ENCODE peak calls at places on chromosome 17, in eight cellular contexts. One of them, this sample, is unnamed.

GRCh38 chr17:75241502-75241901 is 19.9 kb downstream of the GGA3 start:
- DNase-seq in K562: no peak
- DNase-seq in WTC11: no peak
- DNase-seq in Calu3: no peak
- DNase-seq in left ventricle myocardium inferior: no peak
- DNase-seq in cardiac muscle cell: no peak
- DNase-seq in AG09309: no peak
- DNase-seq in left lung: no peak
- DNase-seq in this sample: no peak

GRCh38 chr17:46024590-46024989 is 25.5 kb downstream of the STH start:
- DNase-seq in left lung: no peak
- DNase-seq in left ventricle myocardium inferior: no peak
- DNase-seq in cardiac muscle cell: no peak
- DNase-seq in AG09309: no peak
- DNase-seq in K562: no peak
- DNase-seq in WTC11: no peak
- DNase-seq in Calu3: no peak
- DNase-seq in this sample: no peak

GRCh38 chr17:53722407-53722806 is 100.3 kb upstream of the KIF2B start:
- DNase-seq in K562: no peak
- DNase-seq in left ventricle myocardium inferior: no peak
- DNase-seq in left lung: no peak
- DNase-seq in Calu3: peak; percentile 49
- DNase-seq in AG09309: peak; percentile 77
- DNase-seq in WTC11: no peak
- DNase-seq in cardiac muscle cell: no peak
- DNase-seq in this sample: no peak

GRCh38 chr17:2023692-2024571 is 1.2 kb downstream of the RTN4RL1 start:
- DNase-seq in AG09309: no peak
- DNase-seq in Calu3: peak; percentile 16
- DNase-seq in left ventricle myocardium inferior: no peak
- DNase-seq in K562: peak; percentile 37
- DNase-seq in cardiac muscle cell: peak; percentile 60
- DNase-seq in WTC11: peak; percentile 86
- DNase-seq in left lung: peak; percentile 83
- DNase-seq in this sample: peak; percentile 59

GRCh38 chr17:73231363-73231762 is 30.3 kb downstream of the CPSF4L start:
- DNase-seq in K562: peak; percentile 50
- DNase-seq in left lung: no peak
- DNase-seq in cardiac muscle cell: peak; percentile 41
- DNase-seq in Calu3: no peak
- DNase-seq in left ventricle myocardium inferior: no peak
- DNase-seq in WTC11: no peak
- DNase-seq in AG09309: no peak
- DNase-seq in this sample: peak; percentile 14

GRCh38 chr17:49817993-49818392 is 29.5 kb downstream of the KAT7 start:
- DNase-seq in AG09309: no peak
- DNase-seq in K562: no peak
- DNase-seq in left ventricle myocardium inferior: no peak
- DNase-seq in cardiac muscle cell: no peak
- DNase-seq in Calu3: no peak
- DNase-seq in WTC11: no peak
- DNase-seq in left lung: no peak
- DNase-seq in this sample: no peak

GRCh38 chr17:31537558-31537957 is 146.1 kb downstream of the RAB11FIP4 start:
- DNase-seq in AG09309: no peak
- DNase-seq in left lung: no peak
- DNase-seq in WTC11: no peak
- DNase-seq in K562: no peak
- DNase-seq in Calu3: no peak
- DNase-seq in cardiac muscle cell: no peak
- DNase-seq in left ventricle myocardium inferior: no peak
- DNase-seq in this sample: no peak

GRCh38 chr17:9470171-9470570 is 105.4 kb downstream of the STX8 start:
- DNase-seq in cardiac muscle cell: no peak
- DNase-seq in AG09309: no peak
- DNase-seq in K562: no peak
- DNase-seq in left ventricle myocardium inferior: no peak
- DNase-seq in WTC11: no peak
- DNase-seq in left lung: no peak
- DNase-seq in Calu3: no peak
- DNase-seq in this sample: no peak

GRCh38 chr17:38883592-38884526 is 14.0 kb downstream of the LASP1 start:
- DNase-seq in AG09309: no peak
- DNase-seq in WTC11: no peak
- DNase-seq in K562: no peak
- DNase-seq in left lung: peak; percentile 47
- DNase-seq in Calu3: no peak
- DNase-seq in left ventricle myocardium inferior: no peak
- DNase-seq in cardiac muscle cell: no peak
- DNase-seq in this sample: no peak

GRCh38 chr17:35460354-35460851 is 11.8 kb upstream of the SLFN13 start:
- DNase-seq in left lung: peak; percentile 93
- DNase-seq in AG09309: no peak
- DNase-seq in K562: peak; percentile 73
- DNase-seq in cardiac muscle cell: peak; percentile 64
- DNase-seq in WTC11: peak; percentile 87
- DNase-seq in Calu3: peak; percentile 80
- DNase-seq in left ventricle myocardium inferior: peak; percentile 25
- DNase-seq in this sample: peak; percentile 19

GRCh38 chr17:8465381-8466158 is 29.9 kb downstream of the NDEL1 start:
- DNase-seq in left ventricle myocardium inferior: no peak
- DNase-seq in AG09309: no peak
- DNase-seq in Calu3: no peak
- DNase-seq in cardiac muscle cell: no peak
- DNase-seq in WTC11: no peak
- DNase-seq in K562: no peak
- DNase-seq in left lung: no peak
- DNase-seq in this sample: no peak

GRCh38 chr17:82062984-82063368 is 2.6 kb downstream of the DUS1L start:
- DNase-seq in cardiac muscle cell: no peak
- DNase-seq in left lung: peak; percentile 67
- DNase-seq in left ventricle myocardium inferior: no peak
- DNase-seq in AG09309: no peak
- DNase-seq in WTC11: no peak
- DNase-seq in Calu3: no peak
- DNase-seq in K562: no peak
- DNase-seq in this sample: no peak

GRCh38 chr17:55817273-55817709 is 66.4 kb downstream of the PCTP start:
- DNase-seq in WTC11: no peak
- DNase-seq in K562: peak; percentile 44
- DNase-seq in left ventricle myocardium inferior: no peak
- DNase-seq in AG09309: no peak
- DNase-seq in cardiac muscle cell: no peak
- DNase-seq in Calu3: no peak
- DNase-seq in left lung: no peak
- DNase-seq in this sample: no peak

GRCh38 chr17:70924776-70925175 is 755.4 kb downstream of the KCNJ2 start:
- DNase-seq in left lung: no peak
- DNase-seq in AG09309: no peak
- DNase-seq in left ventricle myocardium inferior: no peak
- DNase-seq in cardiac muscle cell: no peak
- DNase-seq in WTC11: no peak
- DNase-seq in Calu3: no peak
- DNase-seq in K562: no peak
- DNase-seq in this sample: no peak

GRCh38 chr17:1270210-1271019 is at the start of gene BHLHA9:
- DNase-seq in Calu3: no peak
- DNase-seq in left lung: no peak
- DNase-seq in WTC11: peak; percentile 38
- DNase-seq in cardiac muscle cell: no peak
- DNase-seq in AG09309: no peak
- DNase-seq in left ventricle myocardium inferior: no peak
- DNase-seq in K562: no peak
- DNase-seq in this sample: no peak

GRCh38 chr17:7440823-7441174 is 1.5 kb downstream of the FGF11 start:
- DNase-seq in AG09309: no peak
- DNase-seq in WTC11: peak; percentile 64
- DNase-seq in cardiac muscle cell: no peak
- DNase-seq in K562: peak; percentile 52
- DNase-seq in left ventricle myocardium inferior: peak; percentile 60
- DNase-seq in left lung: peak; percentile 83
- DNase-seq in Calu3: no peak
- DNase-seq in this sample: peak; percentile 39

GRCh38 chr17:34840758-34841157 is 120.5 kb downstream of the CCT6B start:
- DNase-seq in WTC11: no peak
- DNase-seq in cardiac muscle cell: no peak
- DNase-seq in left lung: no peak
- DNase-seq in Calu3: peak; percentile 36
- DNase-seq in AG09309: no peak
- DNase-seq in left ventricle myocardium inferior: no peak
- DNase-seq in K562: no peak
- DNase-seq in this sample: no peak

GRCh38 chr17:27288183-27288582 is 5.7 kb upstream of the WSB1 start:
- DNase-seq in left ventricle myocardium inferior: no peak
- DNase-seq in left lung: no peak
- DNase-seq in cardiac muscle cell: no peak
- DNase-seq in Calu3: no peak
- DNase-seq in AG09309: no peak
- DNase-seq in K562: no peak
- DNase-seq in WTC11: no peak
- DNase-seq in this sample: no peak

GRCh38 chr17:44115585-44116415 is 7.6 kb downstream of the HDAC5 start:
- DNase-seq in Calu3: peak; percentile 70
- DNase-seq in cardiac muscle cell: peak; percentile 54
- DNase-seq in left lung: no peak
- DNase-seq in WTC11: peak; percentile 70
- DNase-seq in AG09309: no peak
- DNase-seq in K562: peak; percentile 73
- DNase-seq in left ventricle myocardium inferior: no peak
- DNase-seq in this sample: peak; percentile 73

GRCh38 chr17:17774009-17774881 is 62.5 kb downstream of the SREBF1 start:
- DNase-seq in Calu3: no peak
- DNase-seq in left ventricle myocardium inferior: peak; percentile 34
- DNase-seq in K562: no peak
- DNase-seq in AG09309: no peak
- DNase-seq in WTC11: no peak
- DNase-seq in left lung: no peak
- DNase-seq in cardiac muscle cell: no peak
- DNase-seq in this sample: no peak
- TF ChIP-seq CTCF in Calu3: no peak
- TF ChIP-seq CTCF in left ventricle myocardium inferior: peak; percentile 40
- TF ChIP-seq CTCF in K562: no peak
- TF ChIP-seq CTCF in AG09309: peak; percentile 42
- TF ChIP-seq CTCF in WTC11: no peak
- TF ChIP-seq CTCF in left lung: peak; percentile 17
- TF ChIP-seq CTCF in cardiac muscle cell: peak; percentile 32
- TF ChIP-seq CTCF in this sample: no peak

DNA sequence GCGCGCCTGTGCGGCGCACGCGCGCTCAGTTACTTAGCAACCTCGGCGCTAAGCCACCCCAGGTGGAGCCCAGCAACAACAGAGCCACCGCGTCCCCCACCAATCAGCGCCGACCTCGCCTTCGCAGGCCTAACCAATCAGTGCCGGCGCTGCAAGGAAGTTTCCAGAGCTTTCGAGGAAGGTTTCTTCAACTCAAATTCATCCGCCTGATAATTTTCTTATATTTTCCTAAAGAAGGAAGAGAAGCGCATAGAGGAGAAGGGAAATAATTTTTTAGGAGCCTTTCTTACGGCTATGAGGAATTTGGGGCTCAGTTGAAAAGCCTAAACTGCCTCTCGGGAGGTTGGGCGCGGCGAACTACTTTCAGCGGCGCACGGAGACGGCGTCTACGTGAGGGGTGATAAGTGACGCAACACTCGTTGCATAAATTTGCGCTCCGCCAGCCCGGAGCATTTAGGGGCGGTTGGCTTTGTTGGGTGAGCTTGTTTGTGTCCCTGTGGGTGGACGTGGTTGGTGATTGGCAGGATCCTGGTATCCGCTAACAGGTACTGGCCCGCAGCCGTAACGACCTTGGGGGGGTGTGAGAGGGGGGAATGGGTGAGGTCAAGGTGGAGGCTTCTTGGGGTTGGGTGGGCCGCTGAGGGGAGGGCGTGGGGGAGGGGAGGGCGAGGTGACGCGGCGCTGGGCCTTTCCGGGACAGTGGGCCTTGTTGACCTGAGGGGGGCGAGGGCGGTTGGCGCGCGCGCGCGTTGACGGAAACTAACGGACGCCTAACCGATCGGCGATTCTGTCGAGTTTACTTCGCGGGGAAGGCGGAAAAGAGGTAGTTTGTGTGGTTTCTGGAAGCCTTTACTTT is at the start of gene UBB:
- DNase-seq in K562: peak; percentile 91
- DNase-seq in cardiac muscle cell: peak; percentile 97
- DNase-seq in left ventricle myocardium inferior: peak; percentile 97
- DNase-seq in Calu3: peak; percentile 84
- DNase-seq in AG09309: peak; percentile 96
- DNase-seq in left lung: peak; percentile 97
- DNase-seq in WTC11: peak; percentile 97
- DNase-seq in this sample: peak; percentile 91
- TF ChIP-seq CTCF in K562: no peak
- TF ChIP-seq CTCF in cardiac muscle cell: no peak
- TF ChIP-seq CTCF in left ventricle myocardium inferior: no peak
- TF ChIP-seq CTCF in Calu3: no peak
- TF ChIP-seq CTCF in AG09309: no peak
- TF ChIP-seq CTCF in left lung: no peak
- TF ChIP-seq CTCF in WTC11: no peak
- TF ChIP-seq CTCF in this sample: no peak

DNA sequence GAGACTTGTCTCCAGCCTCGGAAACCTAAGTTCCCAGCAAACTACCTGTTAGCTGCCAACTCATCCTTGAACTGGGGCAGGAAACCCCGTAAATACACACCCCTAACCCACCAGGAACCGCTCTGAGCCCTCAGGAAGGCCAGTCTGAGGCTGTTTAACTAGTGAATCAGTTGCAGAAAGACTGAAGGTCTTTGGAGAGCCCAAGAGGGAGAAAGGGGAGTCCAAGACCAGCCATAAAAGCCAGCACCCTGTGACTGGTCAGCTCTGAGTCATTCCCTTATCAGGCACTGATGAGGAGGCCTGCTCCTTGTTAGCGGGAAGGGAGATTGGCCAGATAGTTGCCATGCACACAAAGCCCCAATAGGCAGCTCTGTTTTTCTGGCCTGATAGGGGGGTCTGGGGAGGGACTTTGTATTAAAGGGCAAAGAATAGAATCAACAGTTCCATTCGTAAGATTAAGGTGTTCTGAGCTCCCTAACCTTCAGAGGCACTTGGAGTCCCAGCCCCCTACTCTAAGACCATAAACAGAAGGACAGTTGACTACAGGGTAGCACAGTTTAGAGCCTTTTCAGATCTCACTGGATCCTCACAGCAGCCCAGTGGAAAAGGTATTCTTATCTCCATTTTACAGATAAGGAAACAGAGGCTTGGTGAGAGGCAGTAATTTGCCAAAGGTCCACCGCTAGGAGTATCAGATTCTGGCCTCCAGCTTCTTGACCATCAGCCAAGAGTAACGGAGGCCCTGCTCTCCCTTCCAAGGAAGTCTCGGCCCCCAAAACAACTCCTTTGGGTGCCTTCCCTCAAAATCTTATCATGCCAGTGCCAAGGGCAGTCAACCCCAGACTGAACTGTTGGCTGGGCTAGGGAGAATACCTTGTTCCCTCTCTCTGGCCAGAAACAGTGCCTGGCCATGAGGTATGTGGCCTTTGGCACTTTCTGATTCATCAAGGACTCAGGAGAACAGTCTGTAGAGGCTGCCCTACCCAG is 2.2 kb upstream of the KRT19 start:
- DNase-seq in Calu3: peak; percentile 93
- DNase-seq in cardiac muscle cell: peak; percentile 31
- DNase-seq in AG09309: peak; percentile 77
- DNase-seq in K562: peak; percentile 91
- DNase-seq in left ventricle myocardium inferior: no peak
- DNase-seq in WTC11: no peak
- DNase-seq in left lung: no peak
- DNase-seq in this sample: no peak
- TF ChIP-seq CTCF in Calu3: no peak
- TF ChIP-seq CTCF in cardiac muscle cell: peak; percentile 3
- TF ChIP-seq CTCF in AG09309: no peak
- TF ChIP-seq CTCF in K562: no peak
- TF ChIP-seq CTCF in left ventricle myocardium inferior: no peak
- TF ChIP-seq CTCF in WTC11: no peak
- TF ChIP-seq CTCF in left lung: no peak
- TF ChIP-seq CTCF in this sample: no peak

GRCh38 chr17:29855686-29856085 is 74.3 kb downstream of the SSH2 start:
- DNase-seq in AG09309: no peak
- DNase-seq in cardiac muscle cell: no peak
- DNase-seq in K562: no peak
- DNase-seq in left ventricle myocardium inferior: no peak
- DNase-seq in left lung: no peak
- DNase-seq in WTC11: no peak
- DNase-seq in Calu3: no peak
- DNase-seq in this sample: no peak
- TF ChIP-seq CTCF in AG09309: no peak
- TF ChIP-seq CTCF in cardiac muscle cell: no peak
- TF ChIP-seq CTCF in K562: no peak
- TF ChIP-seq CTCF in left ventricle myocardium inferior: no peak
- TF ChIP-seq CTCF in left lung: no peak
- TF ChIP-seq CTCF in WTC11: no peak
- TF ChIP-seq CTCF in Calu3: no peak
- TF ChIP-seq CTCF in this sample: no peak

This sample was measured in endothelial cell.